ENCODE peak calls at places on chromosome X, in eight cellular contexts. Y is A549, I is suprapubic skin, V is GM12878, Z is endodermal cell, W is epithelial cell of esophagus, U is cardiac fibroblast, O is tibial nerve. L is an unnamed sample.

GRCh38 chrX:114635986-114636385 is 52.1 kb downstream of the HTR2C start:
- DNase-seq in Y (no peak), I (no peak), V (no peak), Z (peak; percentile 62), W (no peak), U (no peak), O (no peak), L (no peak)

GRCh38 chrX:38864165-38864564 is 62.9 kb downstream of the MID1IP1 start:
- DNase-seq in Y (no peak), I (no peak), V (no peak), Z (no peak), W (no peak), U (no peak), O (no peak), L (no peak)

GRCh38 chrX:47156611-47157520 is 11.8 kb downstream of the RBM10 start:
- DNase-seq in Y (no peak), I (peak; percentile 30), V (no peak), Z (no peak), W (no peak), U (no peak), O (no peak), L (no peak)

GRCh38 chrX:34560180-34560579 is 96.9 kb downstream of the TMEM47 start:
- DNase-seq in Y (no peak), I (no peak), V (no peak), Z (peak; percentile 79), W (no peak), U (no peak), O (no peak), L (no peak)

GRCh38 chrX:71859637-71860036 is 51.0 kb upstream of the NHSL2 start:
- DNase-seq in Y (peak; percentile 43), I (no peak), V (no peak), Z (peak; percentile 67), W (peak; percentile 28), U (peak; percentile 50), O (no peak), L (no peak)

GRCh38 chrX:55279832-55280231 is 15.1 kb upstream of the PAGE3 start:
- DNase-seq in Y (no peak), I (no peak), V (no peak), Z (no peak), W (no peak), U (no peak), O (no peak), L (no peak)

GRCh38 chrX:48958635-48959094 is 1.3 kb upstream of the OTUD5 start:
- DNase-seq in Y (peak; percentile 35), I (peak; percentile 73), V (no peak), Z (no peak), W (peak; percentile 60), U (peak; percentile 75), O (no peak), L (no peak)

GRCh38 chrX:87525771-87526229 is 8.2 kb downstream of the KLHL4 start:
- DNase-seq in Y (peak; percentile 63), I (no peak), V (no peak), Z (no peak), W (peak; percentile 73), U (peak; percentile 82), O (no peak), L (no peak)

GRCh38 chrX:154531626-154532025 is 15.0 kb downstream of the G6PD start:
- DNase-seq in Y (peak; percentile 64), I (no peak), V (no peak), Z (peak; percentile 79), W (no peak), U (no peak), O (no peak), L (no peak)

GRCh38 chrX:133412246-133412645 is 3.0 kb downstream of the GPC4 start:
- DNase-seq in Y (no peak), I (no peak), V (no peak), Z (no peak), W (no peak), U (peak; percentile 22), O (no peak), L (no peak)
- H3K4me3 ChIP-seq in Y (no peak overlapping the region), I (no peak overlapping the region), V (no peak overlapping the region), Z (peak overlapping the region; percentile 94), W (no peak overlapping the region), U (no peak overlapping the region), O (peak overlapping the region; percentile 76), L (no peak overlapping the region)

GRCh38 chrX:68083510-68083909 is 349.8 kb downstream of the OPHN1 start:
- DNase-seq in Y (no peak), I (no peak), V (no peak), Z (no peak), W (no peak), U (peak; percentile 5), O (no peak), L (no peak)

GRCh38 chrX:68079961-68080360 is 353.3 kb downstream of the OPHN1 start:
- DNase-seq in Y (no peak), I (no peak), V (no peak), Z (no peak), W (no peak), U (peak; percentile 10), O (no peak), L (no peak)

GRCh38 chrX:68090266-68090665 is 343.0 kb downstream of the OPHN1 start:
- DNase-seq in Y (peak; percentile 3), I (no peak), V (no peak), Z (no peak), W (no peak), U (no peak), O (no peak), L (no peak)

DNA sequence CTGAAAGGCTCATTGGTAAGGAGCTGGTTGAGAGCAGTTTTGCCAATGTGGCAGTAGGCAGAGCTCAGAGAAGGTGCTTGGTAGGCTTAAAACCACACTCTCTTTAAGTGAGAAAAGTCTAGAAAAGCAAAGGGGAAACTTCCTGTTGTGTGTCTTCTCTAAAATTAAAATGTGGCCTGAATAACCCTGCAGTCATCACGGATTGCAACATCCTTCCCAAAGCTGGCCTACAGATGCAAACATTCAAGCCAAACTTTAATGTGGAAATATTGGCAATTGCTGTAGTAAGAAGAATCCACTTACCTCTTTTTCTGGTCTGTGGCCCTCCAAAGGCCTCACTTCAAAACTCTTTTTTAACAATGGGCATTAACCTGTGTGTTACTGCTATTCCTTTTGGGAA is 348.5 kb downstream of the OPHN1 start:
- DNase-seq in Y (no peak), I (no peak), V (no peak), Z (no peak), W (peak; percentile 32), U (peak; percentile 68), O (no peak), L (no peak)
- H3K4me3 ChIP-seq in Y (no peak overlapping the region), I (no peak overlapping the region), V (no peak overlapping the region), Z (no peak overlapping the region), W (no peak overlapping the region), U (no peak overlapping the region), O (no peak overlapping the region), L (no peak overlapping the region)

GRCh38 chrX:150239946-150240642 is 123.0 kb upstream of the MAMLD1 start:
- DNase-seq in Y (no peak), I (no peak), V (no peak), Z (peak; percentile 16), W (no peak), U (no peak), O (no peak), L (no peak)
- H3K4me3 ChIP-seq in Y (no peak overlapping the region), I (no peak overlapping the region), V (no peak overlapping the region), Z (no peak overlapping the region), W (no peak overlapping the region), U (no peak overlapping the region), O (no peak overlapping the region), L (no peak overlapping the region)

DNA sequence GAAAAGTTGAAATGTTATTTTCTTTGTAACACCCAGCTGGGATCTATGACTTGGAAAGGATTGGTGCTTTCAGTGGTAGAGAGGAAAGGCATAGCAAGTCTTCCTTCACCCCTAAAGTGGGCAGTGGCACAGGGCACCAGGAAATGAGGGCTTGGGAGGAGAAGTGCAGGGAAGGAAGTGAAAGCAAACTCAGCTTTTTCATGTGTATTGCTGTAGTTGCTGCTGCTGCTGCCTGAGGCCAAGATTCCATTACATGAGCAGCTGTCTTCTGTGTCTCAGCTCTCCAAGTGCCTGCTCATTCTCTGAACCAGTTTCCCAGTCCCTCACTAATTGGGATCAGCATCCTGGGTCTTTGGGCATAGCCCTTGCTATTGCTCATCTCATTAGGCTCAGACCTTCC is 2.6 kb downstream of the HCCS start:
- DNase-seq in Y (no peak), I (no peak), V (no peak), Z (no peak), W (peak; percentile 42), U (no peak), O (no peak), L (no peak)
- H3K4me3 ChIP-seq in Y (no peak overlapping the region), I (no peak overlapping the region), V (peak overlapping the region; percentile 12), Z (no peak overlapping the region), W (no peak overlapping the region), U (no peak overlapping the region), O (no peak overlapping the region), L (no peak overlapping the region)

GRCh38 chrX:137032841-137033773 is 688 bp downstream of the GPR101 start:
- DNase-seq in Y (no peak), I (no peak), V (no peak), Z (no peak), W (no peak), U (no peak), O (no peak), L (no peak)
- H3K4me3 ChIP-seq in Y (peak overlapping the region; percentile 32), I (peak overlapping the region; percentile 34), V (peak overlapping the region; percentile 46), Z (no peak overlapping the region), W (no peak overlapping the region), U (no peak overlapping the region), O (peak overlapping the region; percentile 27), L (peak overlapping the region; percentile 77)

DNA sequence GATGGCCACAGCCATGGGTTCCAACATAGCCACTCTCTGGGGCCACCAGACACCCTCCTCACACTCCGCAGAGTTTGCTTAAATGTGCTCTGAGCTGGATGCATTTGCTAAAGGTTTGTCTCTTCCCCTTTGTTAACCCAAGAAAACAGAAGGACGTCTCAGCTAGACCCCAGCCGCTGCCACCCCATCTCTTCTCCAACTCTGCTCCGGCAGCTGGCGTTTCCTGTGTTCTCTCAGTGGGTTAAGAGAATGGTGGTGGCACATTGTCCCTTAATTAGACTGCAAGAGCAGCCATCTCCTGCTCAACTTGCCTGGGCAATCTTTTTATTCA is 43.7 kb upstream of the FAM9C start:
- DNase-seq in Y (no peak), I (no peak), V (no peak), Z (no peak), W (no peak), U (no peak), O (no peak), L (no peak)
- H3K4me3 ChIP-seq in Y (no peak overlapping the region), I (no peak overlapping the region), V (no peak overlapping the region), Z (no peak overlapping the region), W (no peak overlapping the region), U (no peak overlapping the region), O (no peak overlapping the region), L (no peak overlapping the region)